ENCODE peak calls at places on chromosome 4, in four cellular contexts. I is foreskin fibroblast, C is heart left ventricle, B is lung. E is an unnamed sample.

GRCh38 chr4:151532001-151532708 is 123.2 kb downstream of the FHIP1A start:
- DNase-seq in I (no peak), C (no peak), B (no peak), E (no peak)

GRCh38 chr4:25433966-25434667 is 57.1 kb downstream of the ANAPC4 start:
- DNase-seq in I (no peak), C (no peak), B (no peak), E (no peak)

GRCh38 chr4:20895208-20895607 is 194.9 kb downstream of the PACRGL start:
- DNase-seq in I (no peak), C (no peak), B (no peak), E (no peak)

GRCh38 chr4:94357624-94358023 is 15.0 kb upstream of the HPGDS start:
- DNase-seq in I (peak), C (no peak), B (no peak), E (peak)

GRCh38 chr4:2791518-2792395 is 1.1 kb upstream of the SH3BP2 start:
- DNase-seq in I (no peak), C (peak), B (no peak), E (no peak)

GRCh38 chr4:152415980-152416379 is 119.9 kb downstream of the FBXW7 start:
- DNase-seq in I (peak), C (no peak), B (no peak), E (no peak)

GRCh38 chr4:22458112-22458511 is 57.8 kb downstream of the ADGRA3 start:
- DNase-seq in I (no peak), C (no peak), B (no peak), E (no peak)

GRCh38 chr4:15805583-15806517 is 27.7 kb downstream of the CD38 start:
- DNase-seq in I (peak), C (no peak), B (peak), E (peak)

GRCh38 chr4:25903905-25904747 is 9.9 kb upstream of the SMIM20 start:
- DNase-seq in I (peak), C (no peak), B (no peak), E (no peak)

GRCh38 chr4:166400270-166400894 is 527.3 kb downstream of the TLL1 start:
- DNase-seq in I (no peak), C (no peak), B (no peak), E (no peak)

GRCh38 chr4:70613182-70613892 is 15.2 kb upstream of the ENAM start:
- DNase-seq in I (no peak), C (no peak), B (no peak), E (no peak)

GRCh38 chr4:182143086-182143821 is 99.9 kb upstream of the TENM3 start:
- DNase-seq in I (peak), C (no peak), B (no peak), E (no peak)

GRCh38 chr4:48275247-48275646 is 5.6 kb upstream of the TEC start:
- DNase-seq in I (peak), C (no peak), B (no peak), E (no peak)

GRCh38 chr4:118772149-118773081 is 63.5 kb downstream of the SEC24D start:
- DNase-seq in I (peak), C (no peak), B (no peak), E (no peak)

GRCh38 chr4:83362492-83363329 is 28.1 kb upstream of the HPSE start:
- DNase-seq in I (peak), C (no peak), B (no peak), E (no peak)

GRCh38 chr4:48698029-48698901 is 81.8 kb downstream of the FRYL start:
- DNase-seq in I (peak), C (peak), B (peak), E (peak)

GRCh38 chr4:108181704-108182103 is 13.0 kb upstream of the LEF1 start:
- DNase-seq in I (no peak), C (no peak), B (no peak), E (no peak)

GRCh38 chr4:3034231-3034630 is 40.1 kb downstream of the HTT-AS start:
- DNase-seq in I (no peak), C (no peak), B (no peak), E (no peak)

GRCh38 chr4:179625391-179625790 is 2183.2 kb upstream of the AGA start:
- DNase-seq in I (peak), C (no peak), B (no peak), E (peak)

GRCh38 chr4:788636-789297 is 37.2 kb downstream of the CPLX1 start:
- DNase-seq in I (peak), C (no peak), B (no peak), E (no peak)

GRCh38 chr4:150784305-150784704 is 202.4 kb downstream of the MAB21L2 start:
- DNase-seq in I (no peak), C (no peak), B (no peak), E (no peak)

GRCh38 chr4:129223955-129224354 is 128.0 kb downstream of the C4orf33 start:
- DNase-seq in I (no peak), C (no peak), B (no peak), E (no peak)

GRCh38 chr4:7389719-7390118 is 45.0 kb downstream of the PSAPL1 start:
- DNase-seq in I (no peak), C (no peak), B (no peak), E (no peak)

GRCh38 chr4:127606823-127607222 is 25.9 kb upstream of the INTU start:
- DNase-seq in I (no peak), C (no peak), B (no peak), E (no peak)

GRCh38 chr4:71498002-71498401 is 159.2 kb downstream of the SLC4A4 start:
- DNase-seq in I (peak), C (no peak), B (no peak), E (peak)

GRCh38 chr4:112637552-112637866 is 566 bp downstream of the LARP7 start:
- DNase-seq in I (no peak), C (no peak), B (no peak), E (no peak)

GRCh38 chr4:155339588-155339987 is 37.2 kb downstream of the MAP9 start:
- DNase-seq in I (no peak), C (no peak), B (no peak), E (no peak)

GRCh38 chr4:7630559-7631287 is 196.0 kb upstream of the PSAPL1 start:
- DNase-seq in I (peak), C (peak), B (no peak), E (peak)

GRCh38 chr4:47913328-47913727 is 1.1 kb downstream of the NFXL1 start:
- DNase-seq in I (peak), C (no peak), B (no peak), E (no peak)

GRCh38 chr4:169849456-169849855 is 91.7 kb upstream of the HPF1 start:
- DNase-seq in I (no peak), C (no peak), B (no peak), E (no peak)

GRCh38 chr4:1793940-1794808 is 1.1 kb downstream of the FGFR3 start:
- DNase-seq in I (peak), C (no peak), B (no peak), E (no peak)

GRCh38 chr4:5940470-5941203 is 47.8 kb upstream of the CRMP1 start:
- DNase-seq in I (no peak), C (no peak), B (no peak), E (no peak)

GRCh38 chr4:80150387-80151173 is 46.7 kb upstream of the PRDM8 start:
- DNase-seq in I (no peak), C (no peak), B (no peak), E (no peak)

GRCh38 chr4:10832989-10833635 is 148.5 kb upstream of the CLNK start:
- DNase-seq in I (no peak), C (no peak), B (no peak), E (no peak)

GRCh38 chr4:79865253-79865652 is 207.8 kb downstream of the ANTXR2 start:
- DNase-seq in I (peak), C (no peak), B (no peak), E (peak)

GRCh38 chr4:14856076-14856926 is 146.0 kb upstream of the CPEB2 start:
- DNase-seq in I (peak), C (no peak), B (peak), E (peak)

GRCh38 chr4:169523796-169524195 is 88.6 kb downstream of the NEK1 start:
- DNase-seq in I (no peak), C (no peak), B (no peak), E (no peak)

GRCh38 chr4:10703146-10703545 is 18.6 kb upstream of the CLNK start:
- DNase-seq in I (peak), C (no peak), B (no peak), E (no peak)

GRCh38 chr4:169243808-169244207 is 26.9 kb downstream of the SH3RF1 start:
- DNase-seq in I (peak), C (no peak), B (no peak), E (peak)

DNA sequence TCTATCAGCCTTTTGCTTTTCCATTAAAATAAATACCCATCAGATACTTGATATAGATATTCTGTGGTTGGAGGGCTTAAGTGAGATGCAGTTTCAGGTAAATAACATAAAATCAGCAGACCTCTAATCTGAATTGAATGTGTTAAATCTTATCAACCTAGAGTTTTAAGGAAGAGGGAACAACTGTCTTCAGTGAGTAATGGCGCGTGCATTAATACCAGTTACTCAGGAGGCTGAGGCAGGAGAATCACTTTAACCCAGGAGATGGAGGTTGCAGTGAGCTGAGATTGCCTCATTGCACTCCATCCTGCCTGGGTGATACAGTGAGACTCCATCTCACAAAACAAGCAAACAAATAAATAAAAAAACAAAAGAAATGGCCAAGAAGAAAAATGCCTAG is 54.3 kb downstream of the FAT4 start:
- DNase-seq in I (no peak), C (no peak), B (no peak), E (no peak)
- H3K4me3 ChIP-seq in I (peak), C (peak), B (no peak), E (peak)

DNA sequence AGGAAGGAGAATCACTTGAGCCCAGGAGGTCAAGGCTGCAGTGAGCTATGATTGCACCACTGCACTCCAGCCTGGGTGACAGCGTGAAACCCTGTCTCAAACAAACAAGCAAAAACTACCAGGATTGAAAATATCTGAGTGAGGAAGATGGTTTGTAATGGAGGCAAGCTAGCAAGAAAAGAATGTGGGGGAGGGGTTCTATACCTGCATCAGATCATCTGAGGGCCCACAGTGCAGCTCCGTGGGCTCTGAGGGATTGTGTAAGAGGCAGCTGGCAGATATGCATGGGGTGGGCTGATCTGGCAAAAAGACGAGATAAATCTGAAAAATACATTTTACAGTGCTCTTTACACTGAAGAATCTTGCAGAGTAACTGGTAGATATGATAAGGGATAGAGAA is 28.9 kb upstream of the CHRNA9 start:
- DNase-seq in I (no peak), C (no peak), B (no peak), E (no peak)
- H3K4me3 ChIP-seq in I (no peak), C (no peak), B (no peak), E (no peak)

GRCh38 chr4:56958111-56958517 is 19.3 kb downstream of the NOA1 start:
- DNase-seq in I (peak), C (peak), B (peak), E (peak)
- H3K4me3 ChIP-seq in I (peak), C (no peak), B (no peak), E (peak)

DNA sequence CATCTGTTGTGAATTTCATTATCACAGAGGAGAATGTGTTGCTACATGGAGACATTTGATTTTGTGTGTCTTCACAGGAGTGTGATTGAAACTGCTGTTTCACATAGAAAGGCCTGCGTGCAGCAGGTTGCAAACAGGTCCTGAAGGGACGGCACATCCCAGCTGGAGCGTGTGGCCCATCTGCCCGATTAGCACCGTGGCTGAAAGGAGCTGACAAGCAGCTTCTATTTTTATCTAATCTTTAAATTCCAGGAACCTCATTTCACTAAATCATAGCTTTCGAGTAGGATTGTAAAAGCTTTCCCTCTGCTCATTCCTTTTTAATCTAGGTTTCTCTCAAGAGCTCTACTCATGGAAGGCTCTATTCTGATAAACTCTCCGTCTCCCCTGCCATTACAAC is 106.9 kb downstream of the FSTL5 start:
- DNase-seq in I (no peak), C (peak), B (no peak), E (no peak)
- H3K4me3 ChIP-seq in I (no peak), C (no peak), B (no peak), E (no peak)

DNA sequence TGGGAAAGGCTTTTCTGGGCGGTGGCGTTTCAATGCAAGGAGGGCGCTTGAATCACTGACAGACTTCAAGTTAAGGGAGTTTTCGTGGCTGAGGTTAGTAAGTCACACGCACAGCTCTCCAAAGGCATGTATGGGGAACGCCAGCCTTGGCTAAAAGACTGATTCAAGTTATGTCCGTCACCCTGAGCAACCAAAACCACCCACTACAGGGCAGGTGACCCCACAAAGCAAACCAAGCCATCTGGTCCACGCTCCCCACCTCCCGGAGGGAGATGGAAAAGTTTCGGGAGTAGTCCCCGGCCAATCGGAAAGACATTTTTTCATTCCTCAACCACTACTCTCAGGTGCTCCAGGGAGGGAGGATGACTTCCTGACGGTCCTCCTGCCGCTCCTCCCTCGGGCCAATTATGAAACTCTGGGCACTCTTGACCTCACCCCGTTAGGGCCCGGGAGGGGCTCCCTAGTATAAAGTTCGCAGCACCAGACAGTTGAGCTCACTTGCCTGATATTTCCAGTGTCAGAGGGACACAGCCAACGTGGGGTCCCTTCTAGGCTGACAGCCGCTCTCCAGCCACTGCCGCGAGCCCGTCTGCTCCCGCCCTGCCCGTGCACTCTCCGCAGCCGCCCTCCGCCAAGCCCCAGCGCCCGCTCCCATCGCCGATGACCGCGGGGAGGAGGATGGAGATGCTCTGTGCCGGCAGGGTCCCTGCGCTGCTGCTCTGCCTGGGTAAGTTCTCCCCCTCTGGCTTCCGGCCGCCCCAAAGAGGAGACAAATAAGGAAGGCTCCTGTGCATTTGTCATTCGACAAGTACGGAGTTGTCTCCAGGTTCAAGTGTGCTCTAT is at the start of gene EREG:
- DNase-seq in I (peak), C (peak), B (no peak), E (peak)
- H3K4me3 ChIP-seq in I (peak), C (peak), B (peak), E (peak)

DNA sequence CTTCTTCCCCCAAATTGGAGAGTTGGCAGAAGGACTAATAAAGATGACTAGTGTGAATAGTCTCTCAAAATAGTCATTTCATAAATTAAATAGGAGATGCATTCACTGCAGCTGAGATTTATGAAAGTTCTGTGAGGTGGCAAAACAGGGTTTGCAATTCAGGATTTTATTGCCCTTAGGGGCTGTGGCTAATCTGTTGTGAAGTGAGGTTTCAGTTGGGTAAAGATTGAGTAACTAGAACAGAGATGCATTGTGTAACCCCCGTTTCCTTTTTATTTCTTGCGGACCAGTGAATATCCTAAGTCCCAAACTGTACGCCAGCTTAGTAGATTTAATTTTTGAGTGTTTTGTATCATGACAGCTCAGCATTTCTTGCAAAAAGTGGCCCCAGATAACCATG is 16.2 kb upstream of the SCRG1 start:
- DNase-seq in I (peak), C (no peak), B (no peak), E (peak)
- H3K4me3 ChIP-seq in I (no peak), C (no peak), B (no peak), E (no peak)

GRCh38 chr4:143188325-143189088 is 3.8 kb downstream of the USP38 start:
- DNase-seq in I (no peak), C (no peak), B (no peak), E (no peak)
- H3K4me3 ChIP-seq in I (peak), C (no peak), B (no peak), E (peak)

GRCh38 chr4:98203406-98204235 is 57.6 kb upstream of the RAP1GDS1 start:
- DNase-seq in I (no peak), C (no peak), B (no peak), E (no peak)
- H3K4me3 ChIP-seq in I (no peak), C (no peak), B (no peak), E (no peak)

GRCh38 chr4:122005064-122005755 is 53.4 kb upstream of the TRPC3 start:
- DNase-seq in I (peak), C (no peak), B (no peak), E (peak)
- H3K4me3 ChIP-seq in I (no peak), C (no peak), B (no peak), E (no peak)

E was measured in skeletal muscle cell.